ENCODE peak calls at places on chromosome 10, in ten cellular contexts. One of them, this sample, is unnamed. For H3K27me3, the result is how much of the 10 kb centered on the place peaks cover.

GRCh38 chr10:95840121-95840520 is 67.7 kb upstream of the CC2D2B start:
- DNase-seq in ovary: no peak
- DNase-seq in esophagus squamous epithelium: no peak
- DNase-seq in Peyer's patch: no peak
- DNase-seq in GM12878: no peak
- DNase-seq in spleen: no peak
- DNase-seq in testis: no peak
- DNase-seq in HCT116: no peak
- DNase-seq in HepG2: no peak
- DNase-seq in uterus: no peak
- DNase-seq in this sample: no peak

GRCh38 chr10:49664842-49665355 is 14.6 kb upstream of the C10orf53 start:
- DNase-seq in testis: no peak
- DNase-seq in esophagus squamous epithelium: no peak
- DNase-seq in ovary: no peak
- DNase-seq in Peyer's patch: no peak
- DNase-seq in HCT116: no peak
- DNase-seq in HepG2: no peak
- DNase-seq in spleen: no peak
- DNase-seq in GM12878: no peak
- DNase-seq in uterus: no peak
- DNase-seq in this sample: no peak

GRCh38 chr10:112239347-112239746 is 43.9 kb upstream of the TECTB start:
- DNase-seq in HCT116: no peak
- DNase-seq in esophagus squamous epithelium: no peak
- DNase-seq in Peyer's patch: no peak
- DNase-seq in testis: no peak
- DNase-seq in HepG2: no peak
- DNase-seq in ovary: no peak
- DNase-seq in spleen: no peak
- DNase-seq in GM12878: no peak
- DNase-seq in uterus: no peak
- DNase-seq in this sample: no peak

GRCh38 chr10:63553473-63553872 is 32.3 kb downstream of the REEP3 start:
- DNase-seq in GM12878: no peak
- DNase-seq in uterus: no peak
- DNase-seq in spleen: no peak
- DNase-seq in esophagus squamous epithelium: no peak
- DNase-seq in Peyer's patch: no peak
- DNase-seq in testis: no peak
- DNase-seq in HCT116: peak
- DNase-seq in ovary: no peak
- DNase-seq in HepG2: no peak
- DNase-seq in this sample: no peak

GRCh38 chr10:100784126-100784525 is 38.7 kb downstream of the PAX2 start:
- DNase-seq in GM12878: no peak
- DNase-seq in testis: no peak
- DNase-seq in ovary: no peak
- DNase-seq in HCT116: no peak
- DNase-seq in esophagus squamous epithelium: no peak
- DNase-seq in Peyer's patch: no peak
- DNase-seq in uterus: no peak
- DNase-seq in HepG2: no peak
- DNase-seq in spleen: no peak
- DNase-seq in this sample: no peak

GRCh38 chr10:84511106-84511505 is 182.7 kb downstream of the CCSER2 start:
- DNase-seq in ovary: no peak
- DNase-seq in Peyer's patch: no peak
- DNase-seq in testis: no peak
- DNase-seq in HepG2: no peak
- DNase-seq in HCT116: no peak
- DNase-seq in esophagus squamous epithelium: no peak
- DNase-seq in uterus: no peak
- DNase-seq in spleen: no peak
- DNase-seq in GM12878: no peak
- DNase-seq in this sample: no peak

GRCh38 chr10:47027108-47027811 is 116.0 kb downstream of the PTPN20 start:
- DNase-seq in HCT116: no peak
- DNase-seq in spleen: peak
- DNase-seq in HepG2: no peak
- DNase-seq in testis: peak
- DNase-seq in esophagus squamous epithelium: no peak
- DNase-seq in Peyer's patch: no peak
- DNase-seq in ovary: peak
- DNase-seq in uterus: no peak
- DNase-seq in GM12878: no peak
- DNase-seq in this sample: peak

GRCh38 chr10:103668351-103669242 is 175.1 kb downstream of the NEURL1 start:
- DNase-seq in testis: peak
- DNase-seq in ovary: peak
- DNase-seq in spleen: peak
- DNase-seq in HCT116: no peak
- DNase-seq in HepG2: no peak
- DNase-seq in GM12878: no peak
- DNase-seq in Peyer's patch: peak
- DNase-seq in esophagus squamous epithelium: no peak
- DNase-seq in uterus: peak
- DNase-seq in this sample: no peak

GRCh38 chr10:110141185-110141584 is 66.2 kb upstream of the MXI1 start:
- DNase-seq in GM12878: no peak
- DNase-seq in ovary: no peak
- DNase-seq in HepG2: no peak
- DNase-seq in testis: no peak
- DNase-seq in HCT116: no peak
- DNase-seq in uterus: no peak
- DNase-seq in esophagus squamous epithelium: no peak
- DNase-seq in Peyer's patch: peak
- DNase-seq in spleen: no peak
- DNase-seq in this sample: no peak

GRCh38 chr10:86362129-86362527 is 4.5 kb downstream of the GRID1 start:
- DNase-seq in testis: no peak
- DNase-seq in GM12878: no peak
- DNase-seq in uterus: no peak
- DNase-seq in HCT116: no peak
- DNase-seq in spleen: peak
- DNase-seq in HepG2: no peak
- DNase-seq in ovary: peak
- DNase-seq in esophagus squamous epithelium: no peak
- DNase-seq in Peyer's patch: peak
- DNase-seq in this sample: no peak

DNA sequence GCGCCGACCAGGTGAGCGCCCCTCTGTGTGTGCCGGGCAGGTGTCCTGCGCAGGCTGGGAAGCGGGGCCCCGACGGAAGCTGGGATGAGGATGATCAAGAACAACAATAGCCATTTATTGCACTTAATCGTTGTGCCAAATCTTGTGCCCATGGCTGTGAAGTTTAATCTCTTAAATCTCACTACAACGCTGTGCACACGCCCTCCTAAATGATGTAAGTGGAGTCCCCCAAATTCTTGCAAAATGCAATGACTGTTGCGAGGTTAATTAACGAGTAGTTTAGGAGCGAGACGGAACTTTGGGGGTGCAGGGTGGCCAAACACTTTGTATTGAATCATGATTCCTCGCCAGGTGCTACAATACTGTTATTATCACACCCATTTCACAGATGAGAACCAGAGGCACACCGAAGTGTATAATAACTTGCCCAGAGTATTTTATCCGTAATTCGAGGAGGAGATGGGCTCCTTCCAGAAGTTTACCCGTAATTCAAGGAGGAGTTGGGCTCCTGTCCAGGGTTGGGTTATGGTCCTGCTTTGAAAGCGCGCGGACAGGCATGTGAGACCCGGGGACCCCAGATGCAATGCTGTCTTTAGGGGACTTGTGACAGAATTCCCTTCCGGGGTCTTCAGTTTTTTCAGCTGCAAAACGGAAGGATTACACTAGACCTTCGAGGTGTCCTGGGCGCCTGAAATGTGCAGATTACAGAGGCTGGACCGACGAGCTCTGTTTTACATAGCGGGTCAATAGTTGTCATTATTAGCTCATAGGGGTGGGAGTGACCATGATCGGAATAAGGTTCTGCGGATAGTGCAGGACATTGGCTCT is 1.0 kb downstream of the FFAR4 start:
- DNase-seq in testis: no peak
- DNase-seq in ovary: no peak
- DNase-seq in uterus: no peak
- DNase-seq in HCT116: no peak
- DNase-seq in Peyer's patch: no peak
- DNase-seq in HepG2: no peak
- DNase-seq in GM12878: no peak
- DNase-seq in spleen: no peak
- DNase-seq in esophagus squamous epithelium: no peak
- DNase-seq in this sample: no peak
- H3K27me3 ChIP-seq in testis: under half
- H3K27me3 ChIP-seq in ovary: under half
- H3K27me3 ChIP-seq in uterus: under half
- H3K27me3 ChIP-seq in HCT116: under half
- H3K27me3 ChIP-seq in Peyer's patch: under half
- H3K27me3 ChIP-seq in HepG2: under half
- H3K27me3 ChIP-seq in GM12878: under half
- H3K27me3 ChIP-seq in spleen: under half
- H3K27me3 ChIP-seq in esophagus squamous epithelium: under half
- H3K27me3 ChIP-seq in this sample: under half

DNA sequence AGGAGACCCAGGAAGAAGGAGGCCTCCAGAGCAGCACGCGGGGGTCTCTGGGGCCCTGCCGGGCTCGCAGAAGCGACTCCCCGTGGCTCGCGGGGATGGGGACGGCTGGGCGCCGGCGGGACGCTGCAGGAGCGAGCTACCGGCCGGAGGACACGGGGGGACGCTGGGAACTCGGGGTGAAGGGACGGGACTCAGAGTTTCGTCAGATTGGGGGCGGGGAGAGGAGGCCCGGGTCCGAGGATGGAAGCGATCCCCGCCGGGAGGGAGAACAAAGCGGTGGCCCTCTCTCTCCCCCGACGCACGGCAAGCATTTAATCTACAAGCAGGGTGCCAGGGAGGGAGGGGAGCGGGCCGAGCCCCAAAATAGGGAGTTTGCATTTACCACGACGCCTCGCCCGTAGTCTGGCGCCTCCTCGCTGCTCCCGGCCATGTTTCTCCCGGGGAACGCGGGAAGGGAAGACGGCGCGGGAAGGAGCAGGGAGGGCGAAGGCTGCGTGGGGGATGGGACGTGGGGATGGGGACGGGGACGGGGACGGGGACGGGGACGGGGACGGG is at the start of gene PRTFDC1:
- DNase-seq in HCT116: no peak
- DNase-seq in ovary: peak
- DNase-seq in spleen: peak
- DNase-seq in HepG2: no peak
- DNase-seq in GM12878: no peak
- DNase-seq in esophagus squamous epithelium: no peak
- DNase-seq in uterus: peak
- DNase-seq in testis: peak
- DNase-seq in Peyer's patch: peak
- DNase-seq in this sample: peak
- TF ChIP-seq POLR2A in HCT116: no peak
- TF ChIP-seq POLR2A in ovary: no peak
- TF ChIP-seq POLR2A in spleen: no peak
- TF ChIP-seq POLR2A in HepG2: no peak
- TF ChIP-seq POLR2A in GM12878: no peak
- TF ChIP-seq POLR2A in esophagus squamous epithelium: no peak
- TF ChIP-seq POLR2A in uterus: no peak
- TF ChIP-seq POLR2A in testis: no peak
- TF ChIP-seq POLR2A in Peyer's patch: no peak
- TF ChIP-seq POLR2A in this sample: no peak

GRCh38 chr10:1047937-1048336 is 982 bp downstream of the IDI1 start:
- DNase-seq in ovary: no peak
- DNase-seq in Peyer's patch: peak
- DNase-seq in esophagus squamous epithelium: no peak
- DNase-seq in testis: peak
- DNase-seq in spleen: no peak
- DNase-seq in GM12878: no peak
- DNase-seq in uterus: no peak
- DNase-seq in HCT116: no peak
- DNase-seq in HepG2: no peak
- DNase-seq in this sample: no peak

GRCh38 chr10:1043532-1043995 is 5.4 kb downstream of the IDI1 start:
- DNase-seq in GM12878: peak
- DNase-seq in testis: no peak
- DNase-seq in HCT116: no peak
- DNase-seq in uterus: peak
- DNase-seq in ovary: no peak
- DNase-seq in esophagus squamous epithelium: no peak
- DNase-seq in spleen: peak
- DNase-seq in HepG2: no peak
- DNase-seq in Peyer's patch: peak
- DNase-seq in this sample: no peak

GRCh38 chr10:1044146-1044545 is 4.8 kb downstream of the IDI1 start:
- DNase-seq in HepG2: no peak
- DNase-seq in HCT116: no peak
- DNase-seq in esophagus squamous epithelium: no peak
- DNase-seq in GM12878: no peak
- DNase-seq in spleen: no peak
- DNase-seq in Peyer's patch: no peak
- DNase-seq in ovary: no peak
- DNase-seq in testis: no peak
- DNase-seq in uterus: no peak
- DNase-seq in this sample: no peak

GRCh38 chr10:1045415-1045814 is 3.5 kb downstream of the IDI1 start:
- DNase-seq in Peyer's patch: no peak
- DNase-seq in HepG2: no peak
- DNase-seq in esophagus squamous epithelium: no peak
- DNase-seq in GM12878: no peak
- DNase-seq in ovary: no peak
- DNase-seq in HCT116: no peak
- DNase-seq in testis: no peak
- DNase-seq in uterus: no peak
- DNase-seq in spleen: no peak
- DNase-seq in this sample: no peak

DNA sequence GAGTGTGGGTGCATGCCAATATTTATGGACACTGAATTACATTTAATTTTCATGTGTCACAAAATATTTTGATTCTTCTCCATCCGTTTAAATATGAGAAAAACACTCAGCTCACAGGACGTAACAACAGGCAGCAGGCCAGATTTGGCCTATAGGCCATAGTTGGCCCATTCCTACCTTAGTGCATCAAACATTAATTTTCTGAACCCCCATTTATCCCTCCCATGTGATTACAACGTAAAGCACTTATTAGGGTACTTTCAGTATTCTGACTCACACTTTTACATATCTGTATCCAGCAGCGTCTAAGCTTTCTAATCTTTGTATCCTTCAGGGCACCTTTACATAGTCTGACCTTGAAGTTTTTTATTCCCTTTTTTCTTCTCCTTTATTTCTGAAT is 4.0 kb downstream of the IDI1 start:
- DNase-seq in ovary: no peak
- DNase-seq in testis: no peak
- DNase-seq in HCT116: no peak
- DNase-seq in HepG2: no peak
- DNase-seq in uterus: no peak
- DNase-seq in GM12878: no peak
- DNase-seq in spleen: no peak
- DNase-seq in esophagus squamous epithelium: no peak
- DNase-seq in Peyer's patch: no peak
- DNase-seq in this sample: no peak
- H3K4me3 ChIP-seq in ovary: no peak
- H3K4me3 ChIP-seq in testis: no peak
- H3K4me3 ChIP-seq in HCT116: no peak
- H3K4me3 ChIP-seq in HepG2: no peak
- H3K4me3 ChIP-seq in uterus: no peak
- H3K4me3 ChIP-seq in GM12878: peak
- H3K4me3 ChIP-seq in spleen: no peak
- H3K4me3 ChIP-seq in esophagus squamous epithelium: no peak
- H3K4me3 ChIP-seq in Peyer's patch: no peak
- H3K4me3 ChIP-seq in this sample: no peak

GRCh38 chr10:118594392-118595063 is 920 bp downstream of the PRLHR start:
- DNase-seq in uterus: peak
- DNase-seq in esophagus squamous epithelium: no peak
- DNase-seq in Peyer's patch: no peak
- DNase-seq in HepG2: no peak
- DNase-seq in ovary: peak
- DNase-seq in spleen: no peak
- DNase-seq in testis: peak
- DNase-seq in HCT116: no peak
- DNase-seq in GM12878: no peak
- DNase-seq in this sample: no peak
- H3K27me3 ChIP-seq in uterus: under half
- H3K27me3 ChIP-seq in esophagus squamous epithelium: under half
- H3K27me3 ChIP-seq in Peyer's patch: under half
- H3K27me3 ChIP-seq in HepG2: under half
- H3K27me3 ChIP-seq in ovary: under half
- H3K27me3 ChIP-seq in spleen: under half
- H3K27me3 ChIP-seq in testis: under half
- H3K27me3 ChIP-seq in HCT116: half or more
- H3K27me3 ChIP-seq in GM12878: under half
- H3K27me3 ChIP-seq in this sample: under half